ENCODE peak calls at places on chromosomes 16 and 17, in eight cellular contexts. N, W, J, V, L, K, U and B are unnamed samples.

GRCh38 chr17:607341-608060 is 107.1 kb downstream of the VPS53 start:
- DNase-seq in N (no peak), W (no peak), J (no peak), V (no peak), L (no peak), K (no peak), U (no peak), B (no peak)

GRCh38 chr17:60080545-60080944 is 1.8 kb upstream of the HEATR6 start:
- DNase-seq in N (no peak), W (no peak), J (no peak), V (no peak), L (no peak), K (no peak), U (no peak), B (no peak)

GRCh38 chr16:85146922-85147651 is 34.8 kb upstream of the CIBAR2 start:
- DNase-seq in N (no peak), W (no peak), J (no peak), V (no peak), L (no peak), K (peak), U (no peak), B (no peak)

GRCh38 chr17:74408262-74408661 is 23.6 kb upstream of the GPRC5C start:
- DNase-seq in N (peak), W (no peak), J (no peak), V (no peak), L (no peak), K (no peak), U (no peak), B (no peak)

GRCh38 chr17:63356275-63356905 is 89.7 kb downstream of the CYB561 start:
- DNase-seq in N (peak), W (no peak), J (no peak), V (no peak), L (no peak), K (no peak), U (no peak), B (no peak)

GRCh38 chr17:16463341-16464000 is 28.5 kb downstream of the LRRC75A start:
- DNase-seq in N (no peak), W (no peak), J (no peak), V (no peak), L (no peak), K (peak), U (peak), B (no peak)

GRCh38 chr17:9598661-9599060 is 22.2 kb downstream of the CFAP52 start:
- DNase-seq in N (no peak), W (no peak), J (no peak), V (no peak), L (no peak), K (no peak), U (no peak), B (no peak)

GRCh38 chr17:8117980-8118768 is at the start of gene ALOXE3:
- DNase-seq in N (no peak), W (no peak), J (no peak), V (peak), L (peak), K (peak), U (no peak), B (peak)

GRCh38 chr16:65534121-65534528 is 412.3 kb upstream of the CDH11 start:
- DNase-seq in N (no peak), W (no peak), J (no peak), V (no peak), L (no peak), K (no peak), U (no peak), B (no peak)

GRCh38 chr17:72725432-72726068 is 366.9 kb downstream of the SLC39A11 start:
- DNase-seq in N (peak), W (no peak), J (peak), V (peak), L (peak), K (peak), U (peak), B (peak)

GRCh38 chr16:53207810-53208752 is 153.3 kb downstream of the CHD9 start:
- DNase-seq in N (peak), W (peak), J (peak), V (peak), L (no peak), K (no peak), U (peak), B (no peak)

GRCh38 chr16:19389246-19389645 is 28.4 kb upstream of the TMC5 start:
- DNase-seq in N (peak), W (peak), J (peak), V (peak), L (no peak), K (peak), U (peak), B (peak)

GRCh38 chr17:39666601-39667261 is 1.5 kb upstream of the PNMT start:
- DNase-seq in N (no peak), W (no peak), J (no peak), V (no peak), L (no peak), K (peak), U (peak), B (peak)

GRCh38 chr16:84071151-84071550 is 28.6 kb upstream of the SLC38A8 start:
- DNase-seq in N (no peak), W (no peak), J (no peak), V (no peak), L (no peak), K (no peak), U (no peak), B (no peak)

GRCh38 chr17:65592131-65592965 is 30.9 kb upstream of the AXIN2 start:
- DNase-seq in N (no peak), W (peak), J (no peak), V (no peak), L (no peak), K (no peak), U (no peak), B (no peak)

GRCh38 chr17:32870027-32870670 is 6.8 kb downstream of the MYO1D start:
- DNase-seq in N (no peak), W (no peak), J (no peak), V (no peak), L (peak), K (no peak), U (no peak), B (no peak)

GRCh38 chr16:56269824-56270684 is 78.8 kb downstream of the GNAO1 start:
- DNase-seq in N (no peak), W (no peak), J (no peak), V (no peak), L (no peak), K (peak), U (peak), B (peak)

GRCh38 chr17:81042606-81043005 is 7.7 kb downstream of the BAIAP2 start:
- DNase-seq in N (no peak), W (no peak), J (no peak), V (no peak), L (no peak), K (no peak), U (no peak), B (no peak)

GRCh38 chr16:19166500-19166899 is 1.5 kb upstream of the SYT17 start:
- DNase-seq in N (no peak), W (no peak), J (no peak), V (no peak), L (no peak), K (no peak), U (no peak), B (no peak)